ENCODE peak calls at places on chromosomes 5 and 9, in seven cellular contexts. U, S, T, I, L, E and M are unnamed samples.
A peak's percentile ranks its signal among the peaks of the same experiment; 100 is the strongest.

GRCh38 chr9:125961037-125961436 is 213.9 kb downstream of the PBX3 start:
- DNase-seq in U (no peak), S (no peak), T (no peak), I (no peak), L (no peak), E (no peak), M (no peak)

GRCh38 chr5:177526191-177526590 is 9.4 kb upstream of the DDX41 start:
- DNase-seq in U (no peak), S (no peak), T (no peak), I (no peak), L (peak; percentile 28), E (no peak), M (no peak)

GRCh38 chr5:151026088-151026487 is 5.7 kb downstream of the GPX3 start:
- DNase-seq in U (no peak), S (no peak), T (no peak), I (no peak), L (peak; percentile 50), E (no peak), M (no peak)

GRCh38 chr5:72121052-72121451 is 13.8 kb downstream of the MAP1B start:
- DNase-seq in U (no peak), S (no peak), T (no peak), I (no peak), L (no peak), E (no peak), M (no peak)

GRCh38 chr5:130912088-130912487 is 253.0 kb downstream of the HINT1 start:
- DNase-seq in U (no peak), S (no peak), T (no peak), I (peak; percentile 19), L (no peak), E (no peak), M (no peak)

GRCh38 chr5:33834334-33834733 is 57.5 kb downstream of the ADAMTS12 start:
- DNase-seq in U (peak; percentile 71), S (no peak), T (no peak), I (no peak), L (no peak), E (no peak), M (no peak)

GRCh38 chr9:136572003-136572595 is 26.3 kb upstream of the NOTCH1 start:
- DNase-seq in U (peak; percentile 77), S (peak; percentile 75), T (no peak), I (peak; percentile 76), L (no peak), E (peak; percentile 39), M (peak; percentile 65)

GRCh38 chr5:11355491-11355890 is 548.8 kb downstream of the CTNND2 start:
- DNase-seq in U (no peak), S (no peak), T (no peak), I (no peak), L (no peak), E (no peak), M (no peak)

GRCh38 chr9:73441890-73442818 is 290.5 kb downstream of the ANXA1 start:
- DNase-seq in U (no peak), S (no peak), T (no peak), I (no peak), L (no peak), E (no peak), M (no peak)

GRCh38 chr5:124669956-124670671 is 76.3 kb downstream of the ZNF608 start:
- DNase-seq in U (peak; percentile 79), S (no peak), T (no peak), I (no peak), L (no peak), E (no peak), M (no peak)

GRCh38 chr5:170402508-170402907 is 13.3 kb upstream of the KCNMB1 start:
- DNase-seq in U (no peak), S (no peak), T (no peak), I (no peak), L (no peak), E (no peak), M (no peak)

GRCh38 chr9:99855467-99856176 is 33.9 kb downstream of the NR4A3 start:
- DNase-seq in U (no peak), S (no peak), T (no peak), I (no peak), L (no peak), E (no peak), M (no peak)

GRCh38 chr5:127700237-127700766 is 2.9 kb upstream of the CCDC192 start:
- DNase-seq in U (no peak), S (no peak), T (no peak), I (no peak), L (no peak), E (no peak), M (no peak)

GRCh38 chr9:129351058-129351641 is 173.1 kb upstream of the IER5L start:
- DNase-seq in U (no peak), S (no peak), T (no peak), I (no peak), L (peak; percentile 61), E (no peak), M (no peak)

GRCh38 chr9:23822331-23823169 is 3.5 kb downstream of the ELAVL2 start:
- DNase-seq in U (no peak), S (no peak), T (no peak), I (no peak), L (no peak), E (no peak), M (no peak)

GRCh38 chr5:119290161-119290569 is 65.7 kb upstream of the TNFAIP8 start:
- DNase-seq in U (peak; percentile 18), S (no peak), T (no peak), I (no peak), L (no peak), E (no peak), M (no peak)

GRCh38 chr9:75455444-75455921 is 367.2 kb downstream of the OSTF1 start:
- DNase-seq in U (peak; percentile 1), S (no peak), T (no peak), I (no peak), L (no peak), E (no peak), M (no peak)

GRCh38 chr5:73822989-73823339 is 197.0 kb downstream of the ARHGEF28 start:
- DNase-seq in U (peak; percentile 60), S (no peak), T (no peak), I (peak; percentile 25), L (no peak), E (no peak), M (peak; percentile 65)

GRCh38 chr5:162190-162564 is 29.1 kb upstream of the LRRC14B start:
- DNase-seq in U (no peak), S (no peak), T (no peak), I (no peak), L (no peak), E (no peak), M (no peak)

GRCh38 chr9:82584349-82584846 is 478.5 kb downstream of the RASEF start:
- DNase-seq in U (peak; percentile 37), S (no peak), T (no peak), I (no peak), L (no peak), E (no peak), M (no peak)

GRCh38 chr5:173454764-173455598 is 126.8 kb upstream of the STC2 start:
- DNase-seq in U (peak; percentile 100), S (peak; percentile 52), T (peak; percentile 83), I (peak; percentile 93), L (peak; percentile 54), E (peak; percentile 96), M (no peak)

GRCh38 chr5:77639624-77640023 is 1.1 kb upstream of the OTP start:
- DNase-seq in U (no peak), S (no peak), T (no peak), I (no peak), L (no peak), E (no peak), M (no peak)

GRCh38 chr5:77638204-77638762 is at the start of gene OTP:
- DNase-seq in U (no peak), S (no peak), T (no peak), I (no peak), L (no peak), E (no peak), M (no peak)

GRCh38 chr5:77637170-77638074 is 1.1 kb downstream of the OTP start:
- DNase-seq in U (no peak), S (no peak), T (no peak), I (no peak), L (no peak), E (no peak), M (no peak)

GRCh38 chr5:77640577-77641396 is 2.3 kb upstream of the OTP start:
- DNase-seq in U (no peak), S (no peak), T (no peak), I (no peak), L (no peak), E (no peak), M (no peak)

GRCh38 chr5:77638763-77639451 is 394 bp upstream of the OTP start:
- DNase-seq in U (no peak), S (no peak), T (no peak), I (peak; percentile 5), L (no peak), E (no peak), M (no peak)
- H3K4me3 ChIP-seq in U (no peak overlapping the region), S (no peak overlapping the region), T (no peak overlapping the region), I (no peak overlapping the region), L (no peak overlapping the region), E (no peak overlapping the region), M (no peak overlapping the region)

DNA sequence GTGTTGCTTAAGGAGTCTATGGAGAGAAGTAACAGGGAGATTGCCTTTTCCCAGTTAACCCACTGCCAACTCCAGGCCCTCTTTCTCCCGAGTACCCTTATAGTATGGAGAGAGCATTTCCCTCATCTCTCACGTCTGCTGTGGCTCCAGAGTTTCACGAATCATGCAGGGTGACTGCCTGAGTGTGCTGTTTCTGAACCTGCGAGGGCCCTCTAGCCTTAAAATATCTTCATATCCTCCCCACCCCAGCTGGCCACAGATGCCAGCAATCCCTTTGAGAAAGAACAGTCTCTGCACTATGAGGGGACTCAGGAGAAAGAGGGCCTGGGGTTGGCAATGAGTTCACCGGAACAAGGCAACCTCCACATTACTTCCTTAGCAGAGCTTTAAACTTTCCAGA is 81.5 kb upstream of the ANKH start:
- DNase-seq in U (no peak), S (no peak), T (no peak), I (no peak), L (no peak), E (no peak), M (no peak)
- H3K27ac ChIP-seq in U (no peak overlapping the region), S (no peak overlapping the region), T (no peak overlapping the region), I (no peak overlapping the region), L (no peak overlapping the region), E (no peak overlapping the region), M (no peak overlapping the region)

GRCh38 chr9:121887553-121888437 is 205.3 kb downstream of the TTLL11 start:
- DNase-seq in U (no peak), S (no peak), T (no peak), I (no peak), L (no peak), E (no peak), M (no peak)
- H3K4me3 ChIP-seq in U (no peak overlapping the region), S (no peak overlapping the region), T (no peak overlapping the region), I (no peak overlapping the region), L (no peak overlapping the region), E (no peak overlapping the region), M (no peak overlapping the region)

GRCh38 chr5:179619776-179620175 is 3.7 kb downstream of the HNRNPH1 start:
- DNase-seq in U (peak; percentile 52), S (no peak), T (no peak), I (no peak), L (no peak), E (no peak), M (no peak)

GRCh38 chr5:179620293-179620692 is 3.2 kb downstream of the HNRNPH1 start:
- DNase-seq in U (no peak), S (no peak), T (no peak), I (no peak), L (no peak), E (no peak), M (no peak)

GRCh38 chr5:179621551-179621971 is 1.9 kb downstream of the HNRNPH1 start:
- DNase-seq in U (no peak), S (no peak), T (no peak), I (no peak), L (no peak), E (no peak), M (no peak)

GRCh38 chr5:179618923-179619554 is 4.4 kb downstream of the HNRNPH1 start:
- DNase-seq in U (no peak), S (no peak), T (no peak), I (no peak), L (no peak), E (no peak), M (no peak)

GRCh38 chr5:179620703-179621350 is 2.6 kb downstream of the HNRNPH1 start:
- DNase-seq in U (no peak), S (no peak), T (no peak), I (no peak), L (no peak), E (no peak), M (no peak)
- H3K27ac ChIP-seq in U (no peak overlapping the region), S (peak overlapping the region; percentile 100), T (peak overlapping the region; percentile 55), I (no peak overlapping the region), L (no peak overlapping the region), E (no peak overlapping the region), M (peak overlapping the region; percentile 39)